ENCODE peak calls at places on chromosomes 11 and 22, in ten cellular contexts. U is AG20443; X is hippocampal formation; P is fibroblast of lung; A is Peyer's patch; S is GM10248; O is cardiac septum; Z is activated CD4-positive, alpha-beta T cell treated with anti-CD3 and anti-CD28 coated beads, Interleukin-2, amount 50 U/mL, for 24 hours; G is GM23248; B is AG04449. I is an unnamed sample.

GRCh38 chr11:68053117-68053516 is 14.3 kb downstream of the TCIRG1 start:
- DNase-seq in P (no peak), A (no peak), Z (no peak), B (no peak), U (peak), X (no peak), G (no peak), O (peak), S (no peak), I (no peak)

GRCh38 chr22:38832005-38832978 is 11.5 kb downstream of the NPTXR start:
- DNase-seq in A (no peak), U (no peak), P (no peak), G (no peak), X (no peak), B (no peak), O (peak), S (no peak), Z (no peak), I (no peak)

GRCh38 chr11:126304457-126305072 is 705 bp downstream of the DCPS start:
- DNase-seq in Z (no peak), B (no peak), P (no peak), O (no peak), U (no peak), A (no peak), G (no peak), X (no peak), S (no peak), I (no peak)

GRCh38 chr11:416757-417621 is 2.2 kb upstream of the SIGIRR start:
- DNase-seq in P (no peak), O (no peak), U (peak), B (no peak), X (no peak), S (no peak), A (peak), G (peak), Z (no peak), I (peak)

GRCh38 chr22:36816635-36817428 is at the start of gene PVALB:
- DNase-seq in G (peak), U (peak), X (no peak), A (no peak), Z (no peak), P (peak), B (no peak), S (no peak), O (no peak), I (no peak)

GRCh38 chr11:123434911-123435310 is 4.8 kb downstream of the GRAMD1B start:
- DNase-seq in P (no peak), A (no peak), U (no peak), O (no peak), B (no peak), S (no peak), X (no peak), G (no peak), Z (no peak), I (no peak)

GRCh38 chr11:74019860-74020259 is 11.0 kb upstream of the UCP3 start:
- DNase-seq in B (no peak), G (peak), A (no peak), X (no peak), O (no peak), U (no peak), S (no peak), Z (peak), P (peak), I (no peak)

GRCh38 chr11:17206448-17206847 is 1.3 kb downstream of the PIK3C2A start:
- DNase-seq in U (no peak), A (no peak), X (no peak), P (no peak), Z (no peak), G (peak), B (no peak), S (no peak), O (no peak), I (no peak)

GRCh38 chr11:128904303-128904871 is 13.2 kb downstream of the KCNJ5 start:
- DNase-seq in U (no peak), A (no peak), G (peak), Z (no peak), B (no peak), O (no peak), X (no peak), S (no peak), P (no peak), I (no peak)

GRCh38 chr11:94776351-94777321 is 8.5 kb downstream of the AMOTL1 start:
- DNase-seq in Z (no peak), S (no peak), G (peak), A (no peak), U (peak), B (no peak), P (peak), O (no peak), X (no peak), I (no peak)

GRCh38 chr11:18369398-18369797 is 25.0 kb upstream of the LDHA start:
- DNase-seq in S (no peak), O (no peak), X (no peak), Z (no peak), G (no peak), U (no peak), B (no peak), A (no peak), P (no peak), I (no peak)

GRCh38 chr11:46387919-46388618 is 3.5 kb downstream of the CHRM4 start:
- DNase-seq in X (no peak), S (no peak), G (no peak), Z (no peak), B (no peak), U (peak), A (no peak), O (no peak), P (no peak), I (no peak)

GRCh38 chr22:39003165-39003638 is 10.9 kb upstream of the APOBEC3C start:
- DNase-seq in Z (peak), X (peak), S (peak), O (peak), A (peak), G (peak), P (peak), B (peak), U (peak), I (no peak)

GRCh38 chr22:44665115-44665514 is 36.9 kb upstream of the PRR5 start:
- DNase-seq in A (no peak), B (no peak), S (no peak), X (peak), O (no peak), P (no peak), G (no peak), Z (no peak), U (no peak), I (peak)

GRCh38 chr11:118095967-118096367 is 9.2 kb upstream of the SMIM35 start:
- DNase-seq in A (no peak), Z (no peak), O (no peak), P (no peak), S (no peak), X (no peak), U (no peak), B (no peak), G (no peak), I (no peak)

I was measured in left lung.